ENCODE peak calls at places on chromosomes 6 and 20, in five cellular contexts. One of them, this sample, is unnamed.

GRCh38 chr6:107730106-107730505 is 94.0 kb downstream of the SCML4 start:
- DNase-seq in cardiac septum: no peak
- DNase-seq in heart right ventricle: no peak
- DNase-seq in retinal pigment epithelial cell: no peak
- DNase-seq in GM12865: no peak
- DNase-seq in this sample: no peak

GRCh38 chr6:133218831-133219230 is 22.3 kb upstream of the EYA4 start:
- DNase-seq in heart right ventricle: no peak
- DNase-seq in GM12865: no peak
- DNase-seq in retinal pigment epithelial cell: no peak
- DNase-seq in cardiac septum: no peak
- DNase-seq in this sample: no peak

GRCh38 chr20:47792021-47792618 is 6.8 kb upstream of the SULF2 start:
- DNase-seq in retinal pigment epithelial cell: peak; percentile 70
- DNase-seq in GM12865: no peak
- DNase-seq in cardiac septum: no peak
- DNase-seq in heart right ventricle: peak; percentile 48
- DNase-seq in this sample: peak; percentile 93

GRCh38 chr6:153780011-153780410 is 259.0 kb upstream of the OPRM1 start:
- DNase-seq in cardiac septum: no peak
- DNase-seq in GM12865: no peak
- DNase-seq in retinal pigment epithelial cell: no peak
- DNase-seq in heart right ventricle: no peak
- DNase-seq in this sample: no peak

GRCh38 chr20:41330343-41330720 is 10.3 kb upstream of the LPIN3 start:
- DNase-seq in retinal pigment epithelial cell: no peak
- DNase-seq in heart right ventricle: no peak
- DNase-seq in cardiac septum: peak; percentile 74
- DNase-seq in GM12865: no peak
- DNase-seq in this sample: no peak

GRCh38 chr6:144816936-144817335 is 531.8 kb downstream of the UTRN start:
- DNase-seq in GM12865: no peak
- DNase-seq in cardiac septum: no peak
- DNase-seq in heart right ventricle: no peak
- DNase-seq in retinal pigment epithelial cell: peak; percentile 53
- DNase-seq in this sample: no peak

GRCh38 chr6:7953753-7954152 is 43.2 kb upstream of the TXNDC5 start:
- DNase-seq in cardiac septum: no peak
- DNase-seq in retinal pigment epithelial cell: no peak
- DNase-seq in heart right ventricle: no peak
- DNase-seq in GM12865: no peak
- DNase-seq in this sample: no peak

GRCh38 chr6:139754898-139755754 is 380.7 kb upstream of the CITED2 start:
- DNase-seq in cardiac septum: no peak
- DNase-seq in GM12865: no peak
- DNase-seq in retinal pigment epithelial cell: no peak
- DNase-seq in heart right ventricle: no peak
- DNase-seq in this sample: no peak

GRCh38 chr20:45336530-45337366 is 11.5 kb downstream of the SDC4 start:
- DNase-seq in cardiac septum: no peak
- DNase-seq in GM12865: no peak
- DNase-seq in heart right ventricle: no peak
- DNase-seq in retinal pigment epithelial cell: no peak
- DNase-seq in this sample: no peak

GRCh38 chr20:19817017-19817416 is 59.0 kb downstream of the RIN2 start:
- DNase-seq in heart right ventricle: no peak
- DNase-seq in retinal pigment epithelial cell: no peak
- DNase-seq in cardiac septum: no peak
- DNase-seq in GM12865: no peak
- DNase-seq in this sample: peak; percentile 60

GRCh38 chr6:145602927-145603326 is 132.4 kb downstream of the EPM2A start:
- DNase-seq in retinal pigment epithelial cell: no peak
- DNase-seq in heart right ventricle: no peak
- DNase-seq in GM12865: no peak
- DNase-seq in cardiac septum: no peak
- DNase-seq in this sample: no peak

GRCh38 chr6:109471105-109471810 is 11.8 kb downstream of the ZBTB24 start:
- DNase-seq in GM12865: no peak
- DNase-seq in retinal pigment epithelial cell: no peak
- DNase-seq in cardiac septum: no peak
- DNase-seq in heart right ventricle: no peak
- DNase-seq in this sample: no peak

GRCh38 chr20:38473353-38473795 is 731 bp downstream of the RALGAPB start:
- DNase-seq in heart right ventricle: no peak
- DNase-seq in retinal pigment epithelial cell: peak; percentile 15
- DNase-seq in cardiac septum: no peak
- DNase-seq in GM12865: peak; percentile 27
- DNase-seq in this sample: no peak

GRCh38 chr6:41546866-41547798 is 951 bp downstream of the FOXP4 start:
- DNase-seq in cardiac septum: no peak
- DNase-seq in heart right ventricle: no peak
- DNase-seq in GM12865: peak; percentile 55
- DNase-seq in retinal pigment epithelial cell: no peak
- DNase-seq in this sample: no peak

GRCh38 chr6:21808551-21809181 is 215.1 kb downstream of the SOX4 start:
- DNase-seq in heart right ventricle: peak; percentile 17
- DNase-seq in cardiac septum: no peak
- DNase-seq in retinal pigment epithelial cell: no peak
- DNase-seq in GM12865: no peak
- DNase-seq in this sample: no peak

GRCh38 chr20:33316343-33316742 is 33.3 kb downstream of the BPIFB1 start:
- DNase-seq in heart right ventricle: no peak
- DNase-seq in cardiac septum: no peak
- DNase-seq in retinal pigment epithelial cell: no peak
- DNase-seq in GM12865: no peak
- DNase-seq in this sample: no peak

GRCh38 chr6:134039116-134039515 is 13.3 kb downstream of the SLC2A12 start:
- DNase-seq in GM12865: no peak
- DNase-seq in cardiac septum: no peak
- DNase-seq in heart right ventricle: no peak
- DNase-seq in retinal pigment epithelial cell: no peak
- DNase-seq in this sample: no peak

This sample was measured in epithelial cell of proximal tubule.